ENCODE peak calls at places on chromosomes 16 and 17, in four cellular contexts. L, Q, P and S are unnamed samples.

GRCh38 chr16:14300631-14301149 is 229.6 kb downstream of the MRTFB start:
- DNase-seq in L (peak; percentile 85), Q (peak; percentile 75), P (peak; percentile 77), S (no peak)

GRCh38 chr17:38454528-38454927 is 26.3 kb downstream of the ARHGAP23 start:
- DNase-seq in L (peak; percentile 97), Q (peak; percentile 68), P (peak; percentile 52), S (no peak)

GRCh38 chr16:29925173-29925804 is 737 bp downstream of the KCTD13 start:
- DNase-seq in L (no peak), Q (no peak), P (no peak), S (no peak)

GRCh38 chr17:34527908-34528470 is 51.4 kb upstream of the TMEM132E start:
- DNase-seq in L (no peak), Q (no peak), P (no peak), S (no peak)

GRCh38 chr16:30183961-30184429 is 593 bp downstream of the CORO1A start:
- DNase-seq in L (peak; percentile 51), Q (no peak), P (no peak), S (no peak)

GRCh38 chr17:2064980-2065785 is 10.3 kb downstream of the HIC1 start:
- DNase-seq in L (peak; percentile 83), Q (no peak), P (no peak), S (no peak)

GRCh38 chr16:30948956-30949654 is at the start of gene ORAI3:
- DNase-seq in L (peak; percentile 88), Q (peak; percentile 80), P (peak; percentile 67), S (peak; percentile 61)

GRCh38 chr17:64123114-64123513 is 6.8 kb downstream of the ERN1 start:
- DNase-seq in L (no peak), Q (no peak), P (no peak), S (no peak)

GRCh38 chr16:66028505-66029216 is 337.8 kb upstream of the CDH5 start:
- DNase-seq in L (no peak), Q (no peak), P (peak; percentile 45), S (no peak)

GRCh38 chr16:85199069-85199725 is 86.9 kb upstream of the CIBAR2 start:
- DNase-seq in L (no peak), Q (no peak), P (no peak), S (no peak)

GRCh38 chr17:68398731-68399637 is 58.3 kb downstream of the WIPI1 start:
- DNase-seq in L (peak; percentile 75), Q (peak; percentile 53), P (peak; percentile 76), S (peak; percentile 20)

GRCh38 chr16:57373117-57373947 is 1.0 kb downstream of the CX3CL1 start:
- DNase-seq in L (no peak), Q (no peak), P (no peak), S (no peak)

GRCh38 chr17:77127735-77128361 is 12.9 kb upstream of the SEC14L1 start:
- DNase-seq in L (peak; percentile 85), Q (no peak), P (peak; percentile 65), S (no peak)

GRCh38 chr17:76166906-76167305 is 25.9 kb upstream of the FOXJ1 start:
- DNase-seq in L (no peak), Q (no peak), P (no peak), S (no peak)

GRCh38 chr17:59372138-59372751 is 40.8 kb downstream of the YPEL2 start:
- DNase-seq in L (no peak), Q (no peak), P (peak; percentile 67), S (no peak)

GRCh38 chr17:74260525-74260850 is 13.5 kb upstream of the DNAI2 start:
- DNase-seq in L (no peak), Q (no peak), P (no peak), S (no peak)

GRCh38 chr17:37683454-37683984 is 40.3 kb upstream of the DDX52 start:
- DNase-seq in L (no peak), Q (no peak), P (no peak), S (no peak)

GRCh38 chr16:4537376-4538066 is 1.1 kb downstream of the CDIP1 start:
- DNase-seq in L (no peak), Q (peak; percentile 64), P (no peak), S (peak; percentile 51)

GRCh38 chr17:153851-154250 is 16.5 kb downstream of the SCGB1C2 start:
- DNase-seq in L (no peak), Q (no peak), P (no peak), S (no peak)

GRCh38 chr17:77963441-77963840 is 4.9 kb downstream of the TNRC6C start:
- DNase-seq in L (no peak), Q (no peak), P (peak; percentile 68), S (no peak)

GRCh38 chr17:50603340-50603739 is 31.3 kb upstream of the ABCC3 start:
- DNase-seq in L (no peak), Q (no peak), P (no peak), S (no peak)

GRCh38 chr16:11016993-11017392 is 72.6 kb downstream of the CLEC16A start:
- DNase-seq in L (peak; percentile 84), Q (no peak), P (no peak), S (peak; percentile 88)

GRCh38 chr16:318628-319027 is 33.9 kb downstream of the AXIN1 start:
- DNase-seq in L (no peak), Q (no peak), P (no peak), S (no peak)
- TF ChIP-seq CTCF in L (no peak), Q (no peak), P (no peak), S (peak; percentile 41)

DNA sequence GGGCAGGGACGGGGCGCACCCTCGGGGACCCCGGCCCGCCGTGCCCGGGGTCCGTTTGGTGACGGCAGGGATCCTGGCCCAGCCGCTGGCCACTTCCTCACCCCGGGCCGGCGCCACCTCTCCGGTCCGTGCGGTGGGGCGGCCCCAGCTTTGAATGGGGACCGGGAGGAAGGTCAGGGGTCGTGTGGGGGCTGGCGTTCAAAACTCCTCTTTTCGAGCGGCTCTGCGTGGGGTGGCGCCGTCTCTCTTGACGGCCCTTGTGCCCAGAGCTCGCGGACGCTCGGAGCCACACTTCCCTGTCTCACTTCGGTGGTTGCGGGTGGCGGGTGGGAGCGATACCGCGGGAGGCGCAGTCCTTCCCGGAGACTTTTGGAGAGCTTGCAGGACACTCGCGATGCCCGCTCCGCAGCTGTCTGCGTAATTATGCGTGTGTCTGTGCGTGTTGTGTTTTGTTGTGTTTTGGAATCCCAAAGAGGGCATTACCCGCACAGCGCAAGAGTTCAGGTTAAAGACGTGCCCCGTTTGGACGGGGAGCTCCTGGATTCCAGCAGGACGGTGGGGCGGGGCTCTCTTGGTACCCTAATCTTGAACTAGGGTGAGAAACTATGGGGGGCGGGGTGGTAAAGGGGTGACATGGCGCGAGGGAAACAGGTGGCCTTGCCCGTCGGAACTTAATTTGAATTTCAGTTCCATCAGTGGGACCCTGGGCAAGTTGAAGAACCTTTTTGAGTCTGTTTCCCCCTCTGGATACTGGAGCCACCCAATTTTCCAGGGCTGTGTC is 639 bp downstream of the PLCG2 start:
- DNase-seq in L (peak; percentile 61), Q (no peak), P (no peak), S (no peak)
- TF ChIP-seq CTCF in L (no peak), Q (no peak), P (no peak), S (no peak)

GRCh38 chr17:11296994-11297393 is 56.0 kb downstream of the SHISA6 start:
- DNase-seq in L (no peak), Q (no peak), P (no peak), S (no peak)
- TF ChIP-seq CTCF in L (no peak), Q (no peak), P (peak; percentile 22), S (peak; percentile 59)

DNA sequence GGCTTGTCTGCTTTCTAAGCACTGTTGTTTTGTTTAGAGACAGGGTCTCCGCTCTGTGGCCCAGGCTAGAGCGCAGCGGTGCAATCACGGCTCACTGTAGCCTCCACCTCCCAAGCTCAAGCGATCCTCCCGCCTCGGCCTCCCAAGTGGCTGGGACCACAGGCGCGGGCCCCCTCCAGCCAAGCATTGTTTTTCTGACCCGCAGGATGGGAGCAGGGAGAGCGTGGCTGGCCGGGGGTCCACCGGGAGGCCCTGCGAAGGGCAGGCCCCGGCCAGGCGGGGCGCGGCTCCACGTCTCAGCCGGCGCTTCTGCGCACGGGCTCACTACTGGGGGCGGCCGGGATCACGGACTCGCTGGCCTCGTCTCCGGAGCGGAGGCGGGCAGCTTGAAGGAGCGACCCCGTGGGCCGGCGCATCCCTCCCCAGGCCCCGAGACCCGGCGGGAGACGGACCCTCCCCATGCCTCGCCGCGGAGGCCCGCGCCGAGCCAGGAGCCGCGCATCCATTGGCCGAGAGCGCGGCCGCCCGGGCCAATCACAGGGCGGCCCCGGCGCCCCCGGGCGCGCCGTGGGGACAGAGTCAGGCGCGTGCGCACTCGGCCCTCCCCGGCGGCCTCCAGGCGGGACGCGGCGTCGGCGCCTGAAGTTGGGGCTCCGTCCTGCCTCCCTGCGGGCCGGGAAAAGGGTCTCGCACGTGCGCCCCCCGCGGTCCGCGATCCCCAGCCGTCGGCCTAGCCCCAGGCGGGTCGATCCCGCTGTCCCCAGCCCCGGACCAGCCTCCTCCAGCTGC is 24.9 kb downstream of the ACTG1 start:
- DNase-seq in L (peak; percentile 92), Q (peak; percentile 83), P (peak; percentile 64), S (no peak)
- TF ChIP-seq CTCF in L (no peak), Q (no peak), P (peak; percentile 15), S (no peak)

GRCh38 chr17:72510454-72511016 is 389.7 kb downstream of the SOX9 start:
- DNase-seq in L (no peak), Q (no peak), P (no peak), S (no peak)

GRCh38 chr17:72514321-72514861 is 393.6 kb downstream of the SOX9 start:
- DNase-seq in L (no peak), Q (no peak), P (no peak), S (no peak)

GRCh38 chr17:72511874-72512273 is 391.1 kb downstream of the SOX9 start:
- DNase-seq in L (no peak), Q (no peak), P (no peak), S (no peak)

GRCh38 chr17:72514888-72515287 is 394.1 kb downstream of the SOX9 start:
- DNase-seq in L (no peak), Q (peak; percentile 68), P (peak; percentile 11), S (no peak)

GRCh38 chr17:72512649-72513556 is 392.1 kb downstream of the SOX9 start:
- DNase-seq in L (no peak), Q (no peak), P (no peak), S (no peak)
- TF ChIP-seq CTCF in L (no peak), Q (no peak), P (no peak), S (no peak)

GRCh38 chr17:15952916-15953865 is 8.3 kb downstream of the ADORA2B start:
- DNase-seq in L (no peak), Q (no peak), P (no peak), S (no peak)
- TF ChIP-seq CTCF in L (no peak), Q (no peak), P (no peak), S (no peak)

GRCh38 chr17:42670199-42670924 is 6.4 kb downstream of the PLEKHH3 start:
- DNase-seq in L (peak; percentile 51), Q (peak; percentile 41), P (no peak), S (no peak)
- TF ChIP-seq CTCF in L (no peak), Q (no peak), P (no peak), S (no peak)